ENCODE peak calls at places on chromosomes 5 and 9, in nine cellular contexts. C is GM10248; R is body of pancreas; K is HFF-Myc; S is WERI-Rb-1; Z is left ventricle myocardium inferior; T is prostate gland; N is sigmoid colon; F is CD8-positive, alpha-beta T cell. I is an unnamed sample.

GRCh38 chr5:11719888-11720481 is 184.3 kb downstream of the CTNND2 start:
- DNase-seq in R (peak), K (no peak), T (peak), S (peak), N (no peak), Z (peak), C (no peak), F (no peak), I (no peak)

GRCh38 chr9:99722852-99723251 is 98.8 kb upstream of the NR4A3 start:
- DNase-seq in R (no peak), C (no peak), K (no peak), N (no peak), S (no peak), Z (no peak), T (no peak), F (no peak), I (no peak)

GRCh38 chr5:15752886-15753285 is 252.9 kb downstream of the FBXL7 start:
- DNase-seq in K (no peak), N (peak), Z (peak), F (no peak), R (no peak), T (no peak), S (peak), C (no peak), I (no peak)

GRCh38 chr5:53364098-53364497 is 116.3 kb upstream of the FST start:
- DNase-seq in F (no peak), N (no peak), R (no peak), K (no peak), C (no peak), S (no peak), Z (peak), T (no peak), I (no peak)

GRCh38 chr5:91384671-91385430 is 1.7 kb upstream of the ARRDC3 start:
- DNase-seq in K (peak), R (peak), N (no peak), T (peak), F (no peak), S (peak), Z (no peak), C (peak), I (no peak)

GRCh38 chr5:116371935-116372334 is 202.7 kb downstream of the SEMA6A start:
- DNase-seq in C (no peak), Z (no peak), R (no peak), T (no peak), F (no peak), N (no peak), S (no peak), K (no peak), I (no peak)

GRCh38 chr5:179235416-179236400 is 109.6 kb downstream of the ADAMTS2 start:
- DNase-seq in S (no peak), R (no peak), F (no peak), Z (no peak), C (no peak), N (peak), K (no peak), T (no peak), I (no peak)

GRCh38 chr5:177371705-177372533 is 12.3 kb upstream of the SLC34A1 start:
- DNase-seq in Z (no peak), C (no peak), R (no peak), K (no peak), S (no peak), N (no peak), T (no peak), F (peak), I (no peak)

GRCh38 chr9:133199648-133200321 is 9.3 kb downstream of the OBP2B start:
- DNase-seq in N (no peak), R (no peak), S (no peak), K (no peak), F (peak), T (no peak), Z (peak), C (no peak), I (no peak)

GRCh38 chr9:32260481-32260880 is 124.0 kb upstream of the ACO1 start:
- DNase-seq in F (no peak), C (no peak), Z (no peak), T (no peak), N (no peak), S (no peak), R (no peak), K (no peak), I (no peak)

GRCh38 chr5:157779221-157779620 is 35.7 kb downstream of the LSM11 start:
- DNase-seq in C (no peak), R (no peak), Z (no peak), N (no peak), S (no peak), F (no peak), K (no peak), T (no peak), I (no peak)

GRCh38 chr5:161934486-161934885 is 86.6 kb downstream of the GABRA1 start:
- DNase-seq in Z (no peak), S (no peak), F (no peak), R (no peak), N (no peak), T (no peak), C (no peak), K (no peak), I (no peak)

GRCh38 chr9:135662758-135663450 is at the start of gene LCN9:
- DNase-seq in K (no peak), R (no peak), Z (no peak), S (no peak), T (no peak), N (no peak), F (no peak), C (peak), I (no peak)

GRCh38 chr9:79644601-79645000 is 72.8 kb downstream of the TLE4 start:
- DNase-seq in K (no peak), T (no peak), R (no peak), S (no peak), N (no peak), F (no peak), C (no peak), Z (no peak), I (no peak)

GRCh38 chr9:70811638-70812037 is 309.8 kb downstream of the TRPM3 start:
- DNase-seq in R (no peak), T (no peak), C (no peak), N (no peak), S (no peak), Z (no peak), F (no peak), K (no peak), I (no peak)

GRCh38 chr9:17171309-17172094 is 36.7 kb downstream of the CNTLN start:
- DNase-seq in R (no peak), C (no peak), S (no peak), T (no peak), N (no peak), F (no peak), Z (no peak), K (no peak), I (no peak)

GRCh38 chr5:125215593-125215992 is 469.2 kb upstream of the ZNF608 start:
- DNase-seq in F (no peak), Z (no peak), K (no peak), T (no peak), R (no peak), N (no peak), S (no peak), C (no peak), I (no peak)

GRCh38 chr5:114789773-114790402 is 379.8 kb downstream of the TRIM36 start:
- DNase-seq in N (no peak), C (peak), T (no peak), K (no peak), R (no peak), Z (no peak), F (no peak), S (no peak), I (no peak)

GRCh38 chr9:79824265-79824664 is 252.5 kb downstream of the TLE4 start:
- DNase-seq in Z (no peak), R (no peak), F (no peak), T (no peak), K (no peak), N (no peak), C (no peak), S (no peak), I (no peak)

GRCh38 chr5:91132552-91132951 is 250.6 kb downstream of the ARRDC3 start:
- DNase-seq in S (no peak), K (no peak), R (no peak), N (no peak), T (no peak), F (no peak), Z (no peak), C (no peak), I (no peak)

GRCh38 chr5:12626556-12626955 is 722.3 kb upstream of the CTNND2 start:
- DNase-seq in R (no peak), Z (no peak), F (no peak), T (no peak), N (no peak), C (no peak), K (no peak), S (no peak), I (no peak)

DNA sequence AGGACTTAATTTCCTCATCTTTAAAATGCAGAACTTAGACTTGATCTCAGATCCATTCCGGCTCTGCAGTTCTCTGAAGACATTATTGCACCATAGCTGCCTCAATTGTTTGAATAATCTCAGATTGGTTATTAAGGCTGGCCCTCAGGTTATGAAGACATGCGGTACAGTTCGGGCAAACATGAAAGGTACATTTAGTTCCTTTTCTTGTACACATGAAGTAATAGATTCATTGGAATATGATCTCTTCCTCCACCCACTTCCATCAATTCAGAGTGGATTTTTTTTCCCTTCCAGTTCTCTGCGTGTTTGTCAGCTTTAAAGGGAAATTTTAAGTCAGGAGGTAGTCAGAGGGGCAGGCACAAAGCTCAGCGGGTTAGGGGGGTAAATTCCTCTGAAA is 28.0 kb downstream of the ATP6V0E1 start:
- DNase-seq in T (peak), F (no peak), S (no peak), C (no peak), Z (no peak), R (no peak), N (no peak), K (no peak), I (no peak)
- TF ChIP-seq CTCF in T (no peak), F (no peak), S (no peak), C (no peak), Z (no peak), R (no peak), N (no peak), K (no peak), I (no peak)

DNA sequence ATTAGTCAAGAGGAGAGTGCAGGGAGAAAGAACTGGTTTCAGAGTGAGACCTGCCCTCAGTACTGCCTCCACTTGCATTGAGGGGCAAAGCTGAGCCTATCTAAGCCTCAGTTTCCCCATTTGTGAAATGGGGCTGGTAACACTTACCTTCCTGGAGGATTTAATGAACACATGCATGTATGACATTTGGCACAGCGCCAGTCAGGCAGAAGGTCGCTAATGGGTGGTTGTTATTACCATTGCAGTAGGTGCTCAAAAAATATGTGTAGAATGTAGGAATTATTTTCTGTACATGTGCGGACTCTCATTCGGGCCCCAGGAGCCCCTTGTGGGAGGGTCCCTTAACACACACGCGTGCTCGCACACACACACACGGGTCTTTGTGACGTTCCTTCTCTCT is 10.9 kb downstream of the FAT2 start:
- DNase-seq in T (no peak), R (no peak), K (no peak), S (no peak), Z (no peak), F (no peak), N (no peak), C (no peak), I (no peak)
- TF ChIP-seq CTCF in T (no peak), R (no peak), K (no peak), S (no peak), Z (no peak), F (no peak), N (no peak), C (no peak), I (no peak)

DNA sequence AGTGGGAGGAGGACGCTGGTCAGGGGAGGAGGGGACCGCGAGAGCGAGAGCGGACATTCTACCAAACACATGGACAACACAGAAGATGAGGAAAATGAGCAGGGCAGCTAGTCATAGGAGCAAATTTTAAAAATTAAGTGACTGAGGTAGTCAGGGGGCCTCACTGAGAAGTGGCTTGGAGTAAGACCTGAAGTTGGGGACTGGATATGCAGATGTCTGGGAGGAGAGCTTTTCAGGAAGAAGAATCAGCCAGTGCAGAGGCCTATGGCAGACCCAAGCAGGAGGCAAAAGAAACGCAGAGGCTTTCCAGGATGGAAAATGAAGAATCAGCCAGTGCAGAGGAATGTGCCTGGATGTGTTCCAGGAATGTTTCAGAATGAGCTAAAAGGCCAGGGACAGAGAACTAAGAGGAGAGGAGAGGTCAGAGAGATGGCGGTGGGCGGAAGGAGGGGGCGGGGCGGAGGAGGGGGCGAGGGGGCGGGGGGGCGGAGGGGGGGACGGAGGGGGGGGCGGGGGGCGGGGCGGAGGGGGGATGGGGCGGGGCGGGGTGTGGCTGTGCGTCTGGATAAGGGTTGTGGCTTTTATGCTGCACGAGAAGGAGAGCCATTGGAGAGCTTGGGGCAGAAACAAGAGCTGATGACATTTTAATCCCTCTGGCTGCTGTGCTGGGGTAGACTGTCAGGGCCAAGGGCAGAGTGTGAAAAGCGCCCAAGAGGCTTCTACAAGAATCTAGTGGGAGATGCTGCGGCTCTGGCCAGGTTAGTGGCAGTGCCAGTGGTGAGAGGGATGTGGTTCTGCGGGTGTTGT is 129.6 kb downstream of the KCNIP1 start:
- DNase-seq in C (no peak), K (peak), R (peak), F (no peak), Z (peak), N (peak), T (peak), S (peak), I (no peak)
- TF ChIP-seq CTCF in C (no peak), K (no peak), R (no peak), F (peak), Z (peak), N (peak), T (peak), S (no peak), I (peak)

GRCh38 chr9:2157277-2158105 is 142.3 kb downstream of the SMARCA2 start:
- DNase-seq in Z (peak), S (no peak), K (peak), T (peak), C (peak), N (no peak), R (peak), F (no peak), I (no peak)

GRCh38 chr9:2158729-2159128 is 143.6 kb downstream of the SMARCA2 start:
- DNase-seq in R (no peak), T (no peak), C (no peak), K (no peak), N (no peak), Z (no peak), F (no peak), S (no peak), I (no peak)

GRCh38 chr9:2155966-2156365 is 140.8 kb downstream of the SMARCA2 start:
- DNase-seq in C (no peak), K (no peak), Z (no peak), R (no peak), F (no peak), S (no peak), T (no peak), N (no peak), I (no peak)

GRCh38 chr9:2159521-2160417 is 144.6 kb downstream of the SMARCA2 start:
- DNase-seq in K (no peak), R (no peak), N (no peak), S (no peak), C (no peak), F (no peak), T (no peak), Z (no peak), I (no peak)

DNA sequence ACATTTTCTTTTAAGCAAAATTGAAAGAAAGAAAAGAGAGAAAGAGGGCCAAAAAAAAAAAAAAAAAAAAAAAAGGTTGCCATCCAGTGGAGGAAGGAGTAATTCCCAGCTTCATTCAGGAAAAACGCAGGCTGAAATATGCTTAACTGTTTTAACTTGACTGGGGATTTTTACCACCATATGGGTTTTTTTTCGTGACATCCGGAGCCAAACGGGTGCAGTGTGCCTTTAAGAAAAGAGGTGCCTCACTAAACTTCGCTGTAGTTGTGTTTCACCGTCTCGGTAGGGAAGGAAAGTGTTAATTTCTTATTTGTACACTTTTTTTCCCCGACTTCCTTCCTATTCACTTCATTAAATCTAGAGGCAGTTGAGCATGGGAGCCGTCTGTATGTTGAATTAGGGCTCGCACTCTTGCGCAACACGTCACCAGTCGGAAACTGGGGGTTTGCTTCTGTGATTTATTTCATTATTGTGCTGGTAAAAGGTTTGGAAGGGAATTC is 143.0 kb downstream of the SMARCA2 start:
- DNase-seq in N (peak), T (peak), R (peak), F (peak), C (peak), Z (peak), S (no peak), K (peak), I (no peak)
- TF ChIP-seq CTCF in N (no peak), T (no peak), R (no peak), F (no peak), C (no peak), Z (peak), S (no peak), K (no peak), I (no peak)

I was measured in CD14-positive monocyte.